ENCODE peak calls at places on chromosome 14, in six cellular contexts. P is GM19239; V is left kidney; N is posterior vena cava; X is neural crest cell; T is stimulated activated naive B cell treated with anti-CD40 and anti-IgM and Interleukin-4, amounts not matched to agents 10 μg/mL and 1 μg/mL and 100 μg/mL, for 72 hours. B is an unnamed sample.

GRCh38 chr14:51581017-51581881 is 70.5 kb upstream of the FRMD6 start:
- DNase-seq in V (no peak), T (no peak), P (no peak), N (no peak), X (no peak), B (no peak)

GRCh38 chr14:92494512-92494911 is 19.1 kb upstream of the RIN3 start:
- DNase-seq in P (no peak), V (no peak), X (no peak), N (no peak), T (no peak), B (no peak)

GRCh38 chr14:67396381-67396965 is 15.5 kb downstream of the PLEK2 start:
- DNase-seq in V (no peak), X (no peak), N (no peak), P (no peak), T (no peak), B (no peak)

GRCh38 chr14:26286066-26286791 is 311.6 kb downstream of the NOVA1 start:
- DNase-seq in V (peak), P (no peak), T (no peak), N (no peak), X (no peak), B (no peak)

GRCh38 chr14:71716371-71716770 is 215.9 kb upstream of the RGS6 start:
- DNase-seq in P (no peak), V (peak), N (no peak), X (no peak), T (no peak), B (no peak)

GRCh38 chr14:24367506-24368214 is at the start of gene NFATC4:
- DNase-seq in V (peak), P (peak), X (peak), N (peak), T (peak), B (peak)

GRCh38 chr14:39186941-39187525 is 12.0 kb downstream of the PNN start:
- DNase-seq in T (no peak), V (no peak), N (no peak), P (no peak), X (no peak), B (no peak)

GRCh38 chr14:57199911-57200310 is 68.8 kb downstream of the EXOC5 start:
- DNase-seq in P (no peak), X (no peak), T (no peak), N (no peak), V (no peak), B (no peak)

GRCh38 chr14:23055621-23056256 is 1.6 kb downstream of the CDH24 start:
- DNase-seq in T (no peak), P (no peak), N (peak), V (peak), X (no peak), B (no peak)

GRCh38 chr14:64549805-64550538 is at the start of gene PPP1R36:
- DNase-seq in X (no peak), P (no peak), T (no peak), V (peak), N (peak), B (peak)

GRCh38 chr14:51368721-51369163 is 128.7 kb downstream of the TMX1 start:
- DNase-seq in P (no peak), X (no peak), N (no peak), V (no peak), T (no peak), B (no peak)

GRCh38 chr14:57046175-57046574 is 222.5 kb downstream of the EXOC5 start:
- DNase-seq in N (no peak), V (no peak), T (no peak), X (no peak), P (no peak), B (no peak)

GRCh38 chr14:33297565-33297964 is 358.9 kb downstream of the NPAS3 start:
- DNase-seq in T (no peak), X (no peak), V (no peak), P (no peak), N (no peak), B (no peak)

GRCh38 chr14:46788994-46789393 is 137.4 kb upstream of the RPL10L start:
- DNase-seq in P (no peak), N (no peak), X (no peak), T (no peak), V (no peak), B (no peak)

GRCh38 chr14:26204954-26205479 is 392.8 kb downstream of the NOVA1 start:
- DNase-seq in X (peak), P (no peak), V (peak), T (no peak), N (peak), B (no peak)

GRCh38 chr14:101130861-101131260 is 227.3 kb upstream of the RTL1 start:
- DNase-seq in P (no peak), T (no peak), X (no peak), V (no peak), N (no peak), B (no peak)

GRCh38 chr14:98219638-98220037 is 1052.4 kb downstream of the BCL11B start:
- DNase-seq in V (no peak), X (no peak), N (no peak), P (no peak), T (no peak), B (no peak)

GRCh38 chr14:68942281-68943035 is 36.6 kb downstream of the ACTN1 start:
- DNase-seq in T (no peak), V (no peak), X (no peak), N (no peak), P (no peak), B (no peak)

GRCh38 chr14:103073367-103073875 is 10.6 kb upstream of the LBHD2 start:
- DNase-seq in N (peak), P (no peak), T (no peak), X (no peak), V (no peak), B (no peak)

GRCh38 chr14:52339262-52339661 is 25.1 kb downstream of the PTGER2 start:
- DNase-seq in V (no peak), P (no peak), T (no peak), X (no peak), N (no peak), B (no peak)

GRCh38 chr14:67240168-67240932 is 885 bp upstream of the PALS1 start:
- DNase-seq in N (no peak), V (peak), T (peak), X (peak), P (no peak), B (peak)

GRCh38 chr14:24092110-24092959 is 1.8 kb upstream of the PCK2 start:
- DNase-seq in V (no peak), T (no peak), P (no peak), X (no peak), N (no peak), B (no peak)

GRCh38 chr14:61380984-61381383 is 59.6 kb downstream of the PRKCH start:
- DNase-seq in X (no peak), T (no peak), P (no peak), V (no peak), N (no peak), B (no peak)

GRCh38 chr14:77302926-77303325 is 17.8 kb downstream of the POMT2 start:
- DNase-seq in N (no peak), T (no peak), X (no peak), P (no peak), V (no peak), B (no peak)